ENCODE peak calls at places on chromosomes 5 and 9, in eight cellular contexts. X is H1, O is upper lobe of left lung, S is spleen, V is breast epithelium, A is HCT116, I is prostate gland, K is suprapubic skin. E is an unnamed sample.

GRCh38 chr9:15287309-15287708 is 19.7 kb downstream of the TTC39B start:
- DNase-seq in I (no peak), K (no peak), V (no peak), A (no peak), X (no peak), S (no peak), O (no peak), E (no peak)

GRCh38 chr9:98517710-98518109 is 191.0 kb downstream of the GABBR2 start:
- DNase-seq in X (no peak), A (no peak), O (no peak), V (no peak), S (no peak), K (no peak), I (no peak), E (no peak)

GRCh38 chr5:172791726-172792445 is 20.9 kb upstream of the DUSP1 start:
- DNase-seq in O (no peak), A (no peak), S (no peak), K (peak), X (no peak), I (no peak), V (no peak), E (no peak)

GRCh38 chr5:61052870-61053269 is 107.9 kb downstream of the NDUFAF2 start:
- DNase-seq in A (peak), I (no peak), V (no peak), S (no peak), O (no peak), X (no peak), K (no peak), E (no peak)

GRCh38 chr5:145936401-145937131 is at the start of gene SH3RF2:
- DNase-seq in I (peak), A (peak), O (peak), X (peak), K (peak), V (peak), S (no peak), E (peak)

GRCh38 chr5:56640763-56641406 is 174.5 kb upstream of the MAP3K1 start:
- DNase-seq in O (peak), V (peak), I (peak), X (no peak), A (no peak), S (peak), K (no peak), E (peak)

GRCh38 chr5:32504923-32505596 is 60.5 kb upstream of the ZFR start:
- DNase-seq in A (no peak), I (peak), X (no peak), S (no peak), V (peak), K (peak), O (no peak), E (no peak)

GRCh38 chr9:22158983-22159382 is 149.9 kb upstream of the CDKN2B start:
- DNase-seq in A (peak), S (no peak), V (peak), O (peak), I (no peak), X (no peak), K (peak), E (peak)

GRCh38 chr9:19101203-19101602 is 1.5 kb downstream of the HAUS6 start:
- DNase-seq in V (no peak), X (no peak), K (no peak), A (no peak), S (no peak), O (no peak), I (no peak), E (no peak)

GRCh38 chr9:99748251-99748650 is 73.4 kb upstream of the NR4A3 start:
- DNase-seq in O (no peak), K (no peak), A (no peak), I (no peak), S (no peak), V (no peak), X (no peak), E (no peak)

GRCh38 chr5:68216737-68217231 is 1.2 kb downstream of the PIK3R1 start:
- DNase-seq in X (no peak), V (no peak), K (no peak), S (no peak), O (no peak), I (no peak), A (no peak), E (no peak)

GRCh38 chr5:67431191-67431590 is 234.6 kb upstream of the CD180 start:
- DNase-seq in O (no peak), A (no peak), X (no peak), V (no peak), S (no peak), I (no peak), K (no peak), E (no peak)

GRCh38 chr5:3311443-3311842 is 284.2 kb upstream of the IRX1 start:
- DNase-seq in S (no peak), X (no peak), O (no peak), V (peak), K (no peak), A (no peak), I (no peak), E (no peak)

GRCh38 chr9:942805-943580 is 33.5 kb upstream of the DMRT3 start:
- DNase-seq in K (no peak), V (no peak), S (no peak), I (no peak), X (no peak), A (no peak), O (no peak), E (no peak)

GRCh38 chr5:59724482-59725392 is 168.8 kb downstream of the PDE4D start:
- DNase-seq in I (no peak), O (no peak), X (peak), V (no peak), A (peak), K (no peak), S (no peak), E (no peak)

GRCh38 chr9:70589571-70590263 is 175.3 kb upstream of the KLF9 start:
- DNase-seq in I (no peak), K (peak), X (no peak), A (no peak), O (no peak), V (peak), S (no peak), E (no peak)

GRCh38 chr5:175195698-175196656 is 248.0 kb downstream of the DRD1 start:
- DNase-seq in A (peak), X (no peak), I (no peak), S (no peak), K (no peak), O (no peak), V (no peak), E (no peak)

GRCh38 chr5:14364576-14365472 is 216.8 kb upstream of the OTULINL start:
- DNase-seq in V (no peak), K (no peak), O (no peak), X (peak), S (no peak), I (no peak), A (peak), E (peak)

GRCh38 chr5:53712327-53712726 is 151.9 kb downstream of the NDUFS4 start:
- DNase-seq in X (no peak), O (no peak), A (no peak), I (no peak), S (no peak), K (no peak), V (no peak), E (no peak)

GRCh38 chr5:39424751-39425524 is at the start of gene DAB2:
- DNase-seq in O (peak), A (peak), V (peak), K (peak), S (peak), X (peak), I (peak), E (peak)

GRCh38 chr5:37869221-37869620 is 29.4 kb upstream of the GDNF start:
- DNase-seq in K (no peak), A (no peak), I (no peak), X (no peak), S (no peak), V (no peak), O (no peak), E (no peak)

GRCh38 chr9:4211022-4211421 is 88.8 kb downstream of the GLIS3 start:
- DNase-seq in X (no peak), O (no peak), S (no peak), A (no peak), V (no peak), K (no peak), I (no peak), E (no peak)
- TF ChIP-seq POLR2AphosphoS5 in X (no peak), O (no peak), S (no peak), A (no peak), V (no peak), K (no peak), I (no peak), E (no peak)

DNA sequence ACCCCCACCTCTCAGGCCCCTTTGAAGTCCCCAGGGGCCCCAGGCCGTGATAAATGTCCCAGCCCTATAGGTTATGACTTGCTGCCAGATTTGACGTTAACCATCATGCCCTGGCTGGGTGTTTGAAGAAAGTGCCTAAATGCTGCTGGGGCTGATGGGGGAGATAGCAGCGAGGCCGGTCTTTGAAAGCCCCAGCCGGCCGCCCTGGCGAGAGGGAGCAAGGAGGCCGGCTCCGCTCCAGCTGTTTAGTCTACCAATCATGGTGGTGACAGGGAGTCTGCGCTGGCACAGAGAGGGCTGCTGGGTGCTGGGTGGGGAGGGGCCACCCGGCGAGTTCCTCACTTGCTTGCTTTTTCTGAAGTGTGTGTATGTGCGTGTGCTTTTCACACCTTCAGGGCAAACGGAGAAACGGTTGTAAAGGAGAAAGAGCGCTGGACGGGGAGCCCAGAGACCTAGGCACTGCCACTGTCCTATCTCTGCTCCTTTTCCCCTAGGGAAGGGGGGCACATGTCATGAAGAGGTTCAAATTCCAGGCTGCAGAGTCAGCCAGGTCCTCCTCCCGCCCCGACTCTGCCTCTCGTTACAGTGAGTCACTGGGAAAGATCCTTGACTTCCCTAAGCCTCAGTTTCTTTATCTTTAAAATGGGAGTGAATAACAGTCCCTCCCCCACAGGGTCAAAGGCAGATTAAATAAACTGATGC is 126.1 kb upstream of the HAND1 start:
- DNase-seq in X (peak), O (peak), A (no peak), V (no peak), S (no peak), K (no peak), I (no peak), E (no peak)
- H3K4me3 ChIP-seq in X (no peak), O (no peak), A (no peak), V (no peak), S (no peak), K (no peak), I (no peak), E (peak)

DNA sequence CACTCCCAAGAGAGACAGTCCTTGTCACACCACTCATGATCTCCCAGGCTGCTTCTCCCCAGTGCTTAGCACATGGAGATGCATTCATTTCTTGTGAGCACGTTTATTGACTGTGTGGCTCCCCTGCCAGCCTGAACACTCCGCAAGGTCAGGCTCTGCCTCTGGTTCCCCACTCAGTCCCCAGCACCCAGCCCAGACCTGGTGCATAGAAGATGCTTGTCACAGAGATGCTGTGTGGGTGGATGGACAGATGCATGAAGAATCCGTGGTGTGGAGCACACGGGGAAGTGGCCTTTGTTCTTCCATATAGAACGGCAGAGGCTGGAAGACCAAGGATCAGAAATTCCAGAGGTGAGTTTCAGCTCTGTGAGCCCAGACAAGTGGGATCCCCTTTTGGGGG is 13.8 kb upstream of the CRB2 start:
- DNase-seq in X (no peak), S (no peak), O (no peak), V (no peak), K (no peak), A (no peak), I (no peak), E (no peak)
- H3K27ac ChIP-seq in X (no peak), S (peak), O (no peak), V (no peak), K (no peak), A (no peak), I (no peak), E (no peak)

GRCh38 chr5:142303576-142303975 is 21.2 kb downstream of the SPRY4 start:
- DNase-seq in A (no peak), I (no peak), S (no peak), K (no peak), X (no peak), V (no peak), O (no peak), E (no peak)

GRCh38 chr5:142298789-142299188 is 26.0 kb downstream of the SPRY4 start:
- DNase-seq in S (no peak), I (no peak), O (no peak), X (no peak), V (no peak), A (no peak), K (no peak), E (no peak)

GRCh38 chr5:142300677-142301076 is 24.1 kb downstream of the SPRY4 start:
- DNase-seq in I (no peak), X (no peak), O (no peak), K (no peak), A (no peak), S (no peak), V (no peak), E (no peak)

GRCh38 chr5:142304013-142304701 is 20.7 kb downstream of the SPRY4 start:
- DNase-seq in S (no peak), O (no peak), V (no peak), K (no peak), A (no peak), I (no peak), X (no peak), E (no peak)

DNA sequence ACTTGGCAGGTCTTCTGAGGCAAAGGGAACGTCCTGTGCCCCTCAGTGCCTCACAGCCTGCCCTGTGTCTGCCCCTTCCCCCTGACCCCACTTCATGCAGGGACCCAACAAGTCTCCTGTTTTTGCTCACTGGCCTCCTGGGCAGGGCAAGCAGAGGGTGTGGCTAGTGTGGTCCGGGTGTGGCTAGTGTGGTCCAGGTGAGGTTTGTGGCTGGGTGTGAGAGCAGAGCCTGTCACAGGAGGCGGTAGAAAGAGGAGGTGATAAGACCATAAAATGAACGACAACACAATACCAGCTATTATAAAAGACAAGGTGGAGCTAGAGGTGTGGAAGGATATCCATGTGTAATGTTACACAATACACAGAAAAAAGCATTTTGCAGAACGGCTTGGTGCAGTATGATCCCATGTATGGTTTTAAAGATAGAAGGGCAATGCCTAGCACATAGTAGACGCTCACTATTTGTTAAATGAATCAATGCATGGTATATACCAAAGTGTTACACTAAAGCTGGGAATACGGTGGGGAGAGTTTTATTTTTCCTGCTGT is 23.3 kb downstream of the SPRY4 start:
- DNase-seq in K (no peak), X (no peak), O (no peak), V (no peak), I (no peak), A (no peak), S (no peak), E (no peak)
- TF ChIP-seq POLR2AphosphoS5 in K (no peak), X (no peak), O (no peak), V (no peak), I (no peak), A (no peak), S (no peak), E (no peak)

GRCh38 chr5:75612211-75612579 is 942 bp downstream of the ANKDD1B start:
- DNase-seq in K (no peak), S (no peak), O (peak), X (no peak), V (no peak), I (no peak), A (no peak), E (no peak)
- H3K4me3 ChIP-seq in K (peak), S (peak), O (peak), X (peak), V (peak), I (peak), A (no peak), E (peak)

E was measured in stomach.